ENCODE peak calls at places on chromosomes 7 and 10, in eight cellular contexts. K, H, S, G, A, L, N and U are unnamed samples.

GRCh38 chr7:106022193-106022821 is 59.2 kb downstream of the CDHR3 start:
- DNase-seq in K (no peak), A (peak), L (no peak), N (no peak), G (no peak), S (no peak), H (peak), U (no peak)

GRCh38 chr7:93923291-93923690 is 1.8 kb downstream of the GNG11 start:
- DNase-seq in N (no peak), L (no peak), A (no peak), S (peak), H (peak), G (no peak), K (no peak), U (no peak)

GRCh38 chr10:77555591-77556212 is 81.9 kb downstream of the KCNMA1 start:
- DNase-seq in G (no peak), A (no peak), S (peak), K (no peak), L (no peak), N (no peak), H (no peak), U (no peak)

GRCh38 chr7:68429376-68430117 is 1168.7 kb upstream of the AUTS2 start:
- DNase-seq in A (no peak), H (no peak), K (no peak), S (no peak), L (no peak), G (no peak), N (no peak), U (no peak)

GRCh38 chr10:118990326-118990725 is 39.2 kb upstream of the NANOS1 start:
- DNase-seq in G (no peak), S (no peak), H (no peak), A (no peak), K (no peak), N (no peak), L (no peak), U (no peak)

GRCh38 chr10:80108576-80109239 is 23.8 kb upstream of the PLAC9 start:
- DNase-seq in G (no peak), S (no peak), K (no peak), N (no peak), L (no peak), A (no peak), H (no peak), U (no peak)

GRCh38 chr7:107690611-107691010 is 30.0 kb downstream of the SLC26A4 start:
- DNase-seq in L (no peak), N (peak), H (no peak), K (no peak), G (peak), S (peak), A (no peak), U (no peak)

GRCh38 chr7:157969995-157970394 is 617.6 kb downstream of the PTPRN2 start:
- DNase-seq in H (no peak), S (no peak), G (no peak), K (no peak), N (no peak), L (no peak), A (no peak), U (peak)

GRCh38 chr7:2958416-2959342 is 85.0 kb downstream of the CARD11 start:
- DNase-seq in N (no peak), K (no peak), G (no peak), S (no peak), L (no peak), A (no peak), H (no peak), U (peak)

GRCh38 chr10:125103466-125104377 is 56.6 kb downstream of the CTBP2 start:
- DNase-seq in H (no peak), K (no peak), L (no peak), N (no peak), G (peak), S (no peak), A (no peak), U (peak)

GRCh38 chr10:43224321-43224720 is 42.5 kb downstream of the RASGEF1A start:
- DNase-seq in A (no peak), H (no peak), K (no peak), N (no peak), G (no peak), S (no peak), L (no peak), U (no peak)

GRCh38 chr10:89217057-89217990 is 10.2 kb upstream of the CH25H start:
- DNase-seq in A (peak), K (peak), G (peak), S (peak), L (peak), H (peak), N (peak), U (no peak)

GRCh38 chr7:66183700-66184099 is 21.4 kb upstream of the TPST1 start:
- DNase-seq in N (peak), K (no peak), G (no peak), L (peak), H (no peak), A (no peak), S (peak), U (no peak)

GRCh38 chr7:137990251-137990901 is 11.5 kb downstream of the CREB3L2 start:
- DNase-seq in K (no peak), H (no peak), L (peak), N (no peak), G (no peak), A (no peak), S (peak), U (no peak)

GRCh38 chr10:119207713-119208552 is 562 bp downstream of the GRK5 start:
- DNase-seq in A (peak), K (no peak), G (peak), N (peak), S (peak), L (peak), H (peak), U (peak)

GRCh38 chr10:118913825-118914224 is 115.7 kb upstream of the NANOS1 start:
- DNase-seq in G (no peak), S (no peak), A (no peak), L (no peak), K (no peak), H (no peak), N (peak), U (no peak)

GRCh38 chr7:100949931-100950443 is 653 bp downstream of the MUC3A start:
- DNase-seq in S (no peak), H (no peak), L (no peak), G (no peak), A (no peak), K (no peak), N (no peak), U (no peak)

GRCh38 chr7:157056957-157057902 is 46.8 kb upstream of the MNX1 start:
- DNase-seq in K (no peak), L (no peak), H (no peak), N (no peak), A (no peak), S (no peak), G (no peak), U (no peak)

DNA sequence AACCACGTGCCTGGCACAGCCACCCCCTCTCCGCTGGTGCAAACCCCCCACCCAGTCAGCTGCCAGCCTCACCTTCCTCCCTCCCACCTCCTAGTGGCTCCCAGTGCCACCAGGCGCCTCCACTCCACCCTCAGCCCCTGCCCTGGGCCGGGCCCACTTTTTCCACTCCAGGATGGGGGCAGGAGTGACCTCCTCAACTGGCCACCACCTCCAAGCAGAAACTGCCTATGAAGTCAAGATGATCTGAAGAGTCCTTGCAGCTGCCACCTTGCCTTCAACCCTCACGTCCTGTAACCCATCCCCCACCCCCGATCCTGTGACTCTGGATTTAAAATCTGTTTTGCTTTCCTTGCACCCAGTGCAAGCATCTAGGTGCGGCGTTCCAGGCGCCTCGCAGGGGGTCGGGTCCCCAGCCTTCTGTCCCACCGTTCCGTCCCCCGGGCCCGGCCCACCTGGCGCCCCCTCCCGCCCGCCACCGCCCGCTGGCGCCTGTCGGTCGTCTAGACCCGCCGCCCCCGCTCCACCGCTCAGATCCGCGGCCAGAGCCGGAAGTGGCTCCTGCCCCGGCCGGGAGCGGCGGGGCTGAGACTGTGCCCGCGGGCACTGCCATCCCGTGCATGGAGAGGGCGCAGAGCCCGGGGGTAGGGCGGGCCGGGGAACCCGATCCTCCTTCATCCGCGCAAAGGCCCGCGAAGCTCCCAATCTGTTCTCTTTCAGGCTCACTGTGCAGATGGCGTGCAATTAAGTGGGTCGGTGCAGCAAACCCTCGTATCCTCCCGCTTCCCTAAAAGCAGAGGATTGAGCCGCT is 51.2 kb upstream of the GTF2I start:
- DNase-seq in H (peak), K (no peak), S (peak), A (no peak), L (no peak), N (peak), G (peak), U (no peak)
- TF ChIP-seq CTCF in H (no peak), K (no peak), S (peak), A (no peak), L (no peak), N (no peak), G (no peak), U (peak)

GRCh38 chr7:40482794-40483374 is 348.1 kb downstream of the SUGCT start:
- DNase-seq in S (peak), N (no peak), K (no peak), L (no peak), H (no peak), G (no peak), A (no peak), U (no peak)

GRCh38 chr7:40483630-40484029 is 348.8 kb downstream of the SUGCT start:
- DNase-seq in K (no peak), H (no peak), N (no peak), A (no peak), L (no peak), G (no peak), S (peak), U (no peak)
- TF ChIP-seq CTCF in K (peak), H (no peak), N (no peak), A (no peak), L (no peak), G (no peak), S (peak), U (peak)

GRCh38 chr10:75099952-75100763 is 11.3 kb upstream of the SAMD8 start:
- DNase-seq in H (peak), N (peak), L (peak), S (peak), K (no peak), A (peak), G (peak), U (no peak)

GRCh38 chr10:75096749-75097148 is 14.7 kb upstream of the SAMD8 start:
- DNase-seq in H (no peak), L (peak), A (no peak), G (no peak), K (no peak), N (no peak), S (no peak), U (no peak)

GRCh38 chr10:75095631-75096030 is 15.8 kb upstream of the SAMD8 start:
- DNase-seq in L (no peak), H (no peak), G (no peak), S (no peak), N (no peak), A (no peak), K (no peak), U (no peak)

GRCh38 chr10:75098902-75099673 is 12.4 kb upstream of the SAMD8 start:
- DNase-seq in H (no peak), K (no peak), N (no peak), S (no peak), G (no peak), A (no peak), L (no peak), U (no peak)

GRCh38 chr10:75097666-75098285 is 13.7 kb upstream of the SAMD8 start:
- DNase-seq in G (peak), S (peak), L (no peak), N (peak), A (no peak), H (no peak), K (no peak), U (no peak)
- TF ChIP-seq CTCF in G (no peak), S (peak), L (peak), N (peak), A (no peak), H (no peak), K (no peak), U (peak)

GRCh38 chr7:34096135-34096775 is 190.9 kb downstream of the BMPER start:
- DNase-seq in K (no peak), L (peak), S (peak), G (no peak), N (no peak), H (no peak), A (no peak), U (no peak)

GRCh38 chr7:34093276-34093675 is 187.9 kb downstream of the BMPER start:
- DNase-seq in S (no peak), H (no peak), G (no peak), N (no peak), A (no peak), K (no peak), L (no peak), U (no peak)

GRCh38 chr7:34090796-34091195 is 185.5 kb downstream of the BMPER start:
- DNase-seq in G (no peak), H (no peak), N (no peak), K (no peak), A (no peak), S (no peak), L (no peak), U (no peak)

GRCh38 chr7:34087892-34088891 is 182.9 kb downstream of the BMPER start:
- DNase-seq in S (peak), N (peak), K (no peak), L (peak), A (no peak), G (peak), H (no peak), U (no peak)

GRCh38 chr7:34091330-34091917 is 186.1 kb downstream of the BMPER start:
- DNase-seq in S (peak), L (peak), K (peak), A (no peak), N (peak), G (peak), H (peak), U (no peak)
- TF ChIP-seq CTCF in S (peak), L (peak), K (peak), A (no peak), N (peak), G (peak), H (no peak), U (peak)

GRCh38 chr7:102874166-102874829 is 38.5 kb upstream of the LRRC17 start:
- DNase-seq in N (no peak), S (peak), H (no peak), A (no peak), K (peak), G (no peak), L (peak), U (no peak)

GRCh38 chr7:102874966-102875365 is 37.8 kb upstream of the LRRC17 start:
- DNase-seq in H (no peak), S (peak), A (no peak), N (no peak), L (no peak), K (no peak), G (no peak), U (no peak)

GRCh38 chr7:102872460-102872859 is 40.3 kb upstream of the LRRC17 start:
- DNase-seq in L (no peak), G (no peak), S (peak), K (no peak), N (no peak), H (no peak), A (no peak), U (no peak)

GRCh38 chr7:102875700-102876192 is 37.1 kb upstream of the LRRC17 start:
- DNase-seq in L (peak), A (no peak), H (no peak), N (no peak), K (peak), G (no peak), S (peak), U (no peak)

GRCh38 chr7:102873470-102874165 is 39.2 kb upstream of the LRRC17 start:
- DNase-seq in H (no peak), L (no peak), K (no peak), G (no peak), S (no peak), N (no peak), A (no peak), U (no peak)
- TF ChIP-seq CTCF in H (no peak), L (no peak), K (no peak), G (no peak), S (no peak), N (no peak), A (no peak), U (no peak)

GRCh38 chr10:15091418-15091817 is 2.8 kb upstream of the ACBD7 start:
- DNase-seq in A (no peak), S (no peak), H (no peak), G (no peak), L (no peak), K (no peak), N (no peak), U (no peak)

GRCh38 chr10:15084502-15084922 is 4.1 kb downstream of the ACBD7 start:
- DNase-seq in S (peak), K (no peak), N (no peak), A (no peak), H (no peak), G (peak), L (peak), U (no peak)

GRCh38 chr10:15092855-15093408 is 4.2 kb upstream of the RPP38 start:
- DNase-seq in L (no peak), N (no peak), K (no peak), H (no peak), G (no peak), S (no peak), A (no peak), U (no peak)

GRCh38 chr10:15083674-15084501 is 4.7 kb downstream of the ACBD7 start:
- DNase-seq in K (no peak), N (no peak), L (no peak), H (no peak), S (no peak), A (no peak), G (no peak), U (no peak)

DNA sequence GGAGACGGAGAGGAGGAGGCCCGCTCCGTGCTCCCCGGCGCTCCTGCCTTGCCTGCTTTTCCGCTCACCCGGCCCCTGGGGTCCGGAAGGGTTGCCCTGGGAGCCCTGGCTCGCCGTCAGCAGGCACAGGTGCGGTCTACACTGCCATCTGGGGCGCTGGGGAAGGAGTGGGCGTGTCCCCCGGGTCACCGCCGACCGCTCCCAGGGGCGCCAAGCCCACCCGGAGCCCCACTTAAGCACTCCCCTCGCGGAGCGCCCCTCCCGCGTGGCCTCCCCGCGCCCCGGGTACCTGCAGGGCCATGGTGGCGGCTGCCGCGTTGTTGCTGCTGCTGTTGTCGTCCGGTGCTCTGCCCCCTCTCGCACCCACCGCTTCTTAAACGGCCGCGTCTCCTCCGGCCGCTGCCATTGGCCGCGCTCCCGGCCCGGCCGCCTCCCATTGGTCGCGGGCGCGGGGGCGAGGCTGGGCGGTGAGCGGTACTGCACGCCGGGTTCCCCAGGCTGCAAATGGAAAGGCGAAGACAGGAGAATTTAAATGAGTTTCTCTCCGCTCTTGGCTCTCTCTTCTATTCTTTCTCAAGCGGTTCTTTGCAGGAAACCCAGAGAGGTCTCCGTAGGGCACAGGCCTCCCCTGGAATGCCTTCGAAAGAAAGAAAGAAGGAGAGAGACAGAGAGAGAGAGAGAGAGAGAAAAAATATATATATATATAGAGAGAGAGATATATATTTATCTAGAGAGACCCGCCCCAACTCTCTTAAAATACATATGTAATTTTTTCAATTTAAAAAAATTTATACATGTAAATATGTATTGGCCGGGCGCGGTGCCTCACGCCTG is at the start of gene ACBD7:
- DNase-seq in N (peak), H (peak), G (peak), S (peak), A (peak), K (no peak), L (peak), U (no peak)
- TF ChIP-seq CTCF in N (no peak), H (peak), G (peak), S (peak), A (peak), K (no peak), L (peak), U (peak)

GRCh38 chr10:63267414-63268138 is 134.4 kb downstream of the NRBF2 start:
- DNase-seq in L (peak), H (peak), S (peak), K (peak), G (peak), A (no peak), N (no peak), U (no peak)

GRCh38 chr10:63266337-63267327 is 133.5 kb downstream of the NRBF2 start:
- DNase-seq in S (peak), K (peak), L (no peak), A (no peak), G (peak), H (no peak), N (no peak), U (no peak)

GRCh38 chr10:63265646-63266207 is 132.6 kb downstream of the NRBF2 start:
- DNase-seq in K (no peak), H (no peak), A (no peak), L (no peak), N (no peak), S (no peak), G (no peak), U (no peak)

GRCh38 chr10:63268139-63268797 is 135.1 kb downstream of the NRBF2 start:
- DNase-seq in H (peak), G (peak), L (no peak), K (no peak), S (peak), N (no peak), A (no peak), U (no peak)

DNA sequence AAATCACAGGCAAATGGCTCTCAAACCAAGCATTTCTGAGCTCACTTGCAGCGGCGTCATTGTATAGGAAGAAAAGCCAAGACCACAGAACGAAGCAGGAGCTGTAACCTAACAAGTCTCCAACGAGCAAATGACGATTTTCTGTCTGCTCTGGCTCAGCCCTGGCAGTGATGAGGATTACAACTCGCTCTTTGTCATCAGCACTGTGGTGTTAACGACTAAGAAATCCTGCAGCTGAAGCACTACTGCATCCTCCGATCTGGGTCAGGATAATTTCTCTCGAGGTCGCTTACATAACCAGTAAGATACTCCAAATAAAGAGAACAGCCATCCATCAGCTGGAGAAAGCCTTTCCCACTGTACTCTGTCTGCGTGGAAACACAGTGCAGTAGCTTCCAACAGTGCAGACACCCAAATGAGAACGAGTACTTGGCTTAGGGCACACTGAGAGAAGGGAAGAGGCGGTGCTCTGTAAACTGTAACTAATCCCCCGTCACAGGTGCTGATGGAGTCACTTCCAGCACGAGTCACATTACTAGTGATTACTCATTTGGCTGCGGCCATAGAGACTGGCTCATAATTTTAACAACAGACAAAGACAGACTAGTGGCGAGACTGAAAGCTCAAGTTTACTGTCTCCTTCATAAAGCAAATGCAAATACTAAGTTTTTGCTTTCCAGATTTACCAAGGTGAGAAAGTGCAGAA is 135.8 kb downstream of the NRBF2 start:
- DNase-seq in H (peak), L (peak), A (peak), N (peak), G (peak), K (peak), S (peak), U (no peak)
- TF ChIP-seq CTCF in H (peak), L (peak), A (peak), N (no peak), G (no peak), K (no peak), S (peak), U (peak)

GRCh38 chr10:8056891-8057331 is 2.4 kb downstream of the GATA3 start:
- DNase-seq in A (no peak), N (no peak), L (peak), G (peak), H (peak), S (no peak), K (no peak), U (no peak)
- TF ChIP-seq CTCF in A (no peak), N (no peak), L (no peak), G (no peak), H (no peak), S (no peak), K (no peak), U (no peak)